ENCODE peak calls at places on chromosomes 2 and 18, in seven cellular contexts. One of them, this sample, is unnamed.

GRCh38 chr2:46258937-46259781 is 38.0 kb upstream of the EPAS1 start:
- DNase-seq in H54: no peak
- DNase-seq in NT2/D1: no peak
- DNase-seq in HuH-7.5: no peak
- DNase-seq in amniotic stem cell: no peak
- DNase-seq in H7: no peak
- DNase-seq in testis: no peak
- DNase-seq in this sample: no peak

GRCh38 chr18:2223859-2224258 is 347.4 kb downstream of the METTL4 start:
- DNase-seq in NT2/D1: no peak
- DNase-seq in H54: no peak
- DNase-seq in H7: peak; percentile 10
- DNase-seq in testis: peak; percentile 69
- DNase-seq in amniotic stem cell: peak; percentile 3
- DNase-seq in HuH-7.5: no peak
- DNase-seq in this sample: no peak

GRCh38 chr2:219378167-219378851 is 9.4 kb downstream of the DNPEP start:
- DNase-seq in NT2/D1: no peak
- DNase-seq in testis: no peak
- DNase-seq in amniotic stem cell: no peak
- DNase-seq in H54: no peak
- DNase-seq in HuH-7.5: no peak
- DNase-seq in H7: no peak
- DNase-seq in this sample: no peak

GRCh38 chr2:135093685-135094340 is 41.7 kb downstream of the RAB3GAP1 start:
- DNase-seq in HuH-7.5: no peak
- DNase-seq in H7: no peak
- DNase-seq in H54: no peak
- DNase-seq in amniotic stem cell: no peak
- DNase-seq in testis: no peak
- DNase-seq in NT2/D1: no peak
- DNase-seq in this sample: no peak

GRCh38 chr2:105627530-105627929 is 117.2 kb upstream of the NCK2 start:
- DNase-seq in testis: peak; percentile 62
- DNase-seq in H54: no peak
- DNase-seq in H7: no peak
- DNase-seq in amniotic stem cell: no peak
- DNase-seq in HuH-7.5: no peak
- DNase-seq in NT2/D1: no peak
- DNase-seq in this sample: no peak

GRCh38 chr18:65206551-65207260 is 544.1 kb upstream of the CDH7 start:
- DNase-seq in testis: no peak
- DNase-seq in H7: peak; percentile 25
- DNase-seq in HuH-7.5: no peak
- DNase-seq in amniotic stem cell: no peak
- DNase-seq in NT2/D1: no peak
- DNase-seq in H54: no peak
- DNase-seq in this sample: peak; percentile 77

GRCh38 chr18:41936471-41937134 is 18.4 kb upstream of the PIK3C3 start:
- DNase-seq in NT2/D1: no peak
- DNase-seq in testis: no peak
- DNase-seq in H54: no peak
- DNase-seq in H7: no peak
- DNase-seq in HuH-7.5: no peak
- DNase-seq in amniotic stem cell: no peak
- DNase-seq in this sample: no peak

GRCh38 chr2:27489498-27490397 is at the start of gene IFT172:
- DNase-seq in HuH-7.5: peak; percentile 93
- DNase-seq in H54: peak; percentile 95
- DNase-seq in amniotic stem cell: peak; percentile 98
- DNase-seq in NT2/D1: peak; percentile 99
- DNase-seq in H7: peak; percentile 97
- DNase-seq in testis: peak; percentile 100
- DNase-seq in this sample: peak; percentile 99

GRCh38 chr2:223613017-223613950 is 11.1 kb upstream of the SCG2 start:
- DNase-seq in testis: peak; percentile 87
- DNase-seq in H54: peak; percentile 90
- DNase-seq in NT2/D1: peak; percentile 67
- DNase-seq in H7: peak; percentile 69
- DNase-seq in amniotic stem cell: peak; percentile 94
- DNase-seq in HuH-7.5: peak; percentile 27
- DNase-seq in this sample: peak; percentile 94

GRCh38 chr2:217610411-217610814 is 392.4 kb downstream of the TNS1 start:
- DNase-seq in amniotic stem cell: no peak
- DNase-seq in H54: no peak
- DNase-seq in NT2/D1: no peak
- DNase-seq in H7: no peak
- DNase-seq in HuH-7.5: no peak
- DNase-seq in testis: no peak
- DNase-seq in this sample: no peak

GRCh38 chr2:197805598-197806316 is 1.4 kb downstream of the PLCL1 start:
- DNase-seq in testis: no peak
- DNase-seq in H54: no peak
- DNase-seq in amniotic stem cell: no peak
- DNase-seq in H7: no peak
- DNase-seq in NT2/D1: no peak
- DNase-seq in HuH-7.5: no peak
- DNase-seq in this sample: no peak

GRCh38 chr2:27282892-27283291 is 663 bp downstream of the TRIM54 start:
- DNase-seq in amniotic stem cell: no peak
- DNase-seq in H7: no peak
- DNase-seq in NT2/D1: no peak
- DNase-seq in H54: no peak
- DNase-seq in testis: no peak
- DNase-seq in HuH-7.5: no peak
- DNase-seq in this sample: peak; percentile 48